ENCODE peak calls at places on chromosomes 4 and X, in six cellular contexts. C, M, Z, R, H and J are unnamed samples.

GRCh38 chr4:155497306-155497705 is 120.5 kb upstream of the MAP9 start:
- DNase-seq in C (no peak), M (no peak), Z (no peak), R (no peak), H (no peak), J (no peak)

GRCh38 chr4:71126719-71127118 is 133.3 kb downstream of the DCK start:
- DNase-seq in C (peak; percentile 92), M (peak; percentile 22), Z (no peak), R (peak; percentile 96), H (no peak), J (peak; percentile 65)

GRCh38 chr4:3411676-3412075 is 30.1 kb upstream of the HGFAC start:
- DNase-seq in C (no peak), M (no peak), Z (no peak), R (no peak), H (no peak), J (no peak)

GRCh38 chrX:48676893-48677270 is 6.7 kb upstream of the WAS start:
- DNase-seq in C (peak; percentile 25), M (no peak), Z (no peak), R (no peak), H (peak; percentile 25), J (no peak)

GRCh38 chr4:108556588-108557200 is 63.7 kb upstream of the RPL34 start:
- DNase-seq in C (no peak), M (no peak), Z (no peak), R (no peak), H (no peak), J (no peak)

GRCh38 chr4:5956285-5957021 is 61.8 kb downstream of the C4orf50 start:
- DNase-seq in C (no peak), M (no peak), Z (peak; percentile 31), R (no peak), H (peak; percentile 93), J (no peak)

GRCh38 chrX:104195489-104196084 is 29.3 kb downstream of the FAM199X start:
- DNase-seq in C (peak; percentile 39), M (no peak), Z (no peak), R (peak; percentile 34), H (no peak), J (no peak)

GRCh38 chr4:145048817-145049216 is 49.2 kb downstream of the ANAPC10 start:
- DNase-seq in C (no peak), M (no peak), Z (no peak), R (peak; percentile 48), H (no peak), J (peak; percentile 22)

GRCh38 chr4:130043796-130044195 is 947.8 kb downstream of the C4orf33 start:
- DNase-seq in C (no peak), M (no peak), Z (no peak), R (no peak), H (no peak), J (no peak)

GRCh38 chrX:63551856-63552255 is 200.7 kb upstream of the SPIN4 start:
- DNase-seq in C (no peak), M (no peak), Z (no peak), R (no peak), H (no peak), J (no peak)

GRCh38 chr4:76709454-76709853 is 188.5 kb downstream of the SOWAHB start:
- DNase-seq in C (no peak), M (no peak), Z (no peak), R (no peak), H (no peak), J (no peak)

GRCh38 chrX:29143356-29143755 is 556.1 kb downstream of the IL1RAPL1 start:
- DNase-seq in C (no peak), M (no peak), Z (no peak), R (no peak), H (no peak), J (peak; percentile 19)